ENCODE peak calls at places on chromosomes 13 and 19, in four cellular contexts. R is lung, F is epithelial cell of proximal tubule, M is lower leg skin. O is an unnamed sample.

GRCh38 chr13:106597190-106597589 is 29.3 kb upstream of the ARGLU1 start:
- DNase-seq in R (no peak), F (no peak), M (no peak), O (no peak)

GRCh38 chr13:38905081-38905480 is 85.5 kb downstream of the STOML3 start:
- DNase-seq in R (no peak), M (no peak), F (no peak), O (no peak)

GRCh38 chr19:22526661-22527272 is 104.6 kb upstream of the ZNF98 start:
- DNase-seq in R (no peak), M (no peak), F (no peak), O (no peak)

GRCh38 chr13:106155411-106155810 is 380.1 kb downstream of the EFNB2 start:
- DNase-seq in F (peak), M (no peak), R (no peak), O (no peak)

GRCh38 chr13:110524484-110525254 is 36.9 kb downstream of the RAB20 start:
- DNase-seq in F (no peak), M (no peak), R (no peak), O (no peak)

GRCh38 chr13:110696776-110697175 is 9.1 kb downstream of the CARS2 start:
- DNase-seq in R (no peak), F (no peak), M (peak), O (no peak)

GRCh38 chr13:90547272-90547790 is 800.2 kb upstream of the MIR17HG start:
- DNase-seq in M (no peak), R (no peak), F (no peak), O (no peak)

GRCh38 chr13:51246005-51246404 is 23.8 kb downstream of the FAM124A start:
- DNase-seq in R (no peak), F (no peak), M (no peak), O (no peak)

GRCh38 chr19:2627319-2627829 is 75.1 kb downstream of the GNG7 start:
- DNase-seq in F (peak), M (peak), R (peak), O (peak)

GRCh38 chr13:103066079-103066880 is at the start of gene SLC10A2:
- DNase-seq in F (peak), R (no peak), M (no peak), O (no peak)

GRCh38 chr19:51681286-51681956 is 11.7 kb upstream of the SPACA6 start:
- DNase-seq in R (peak), M (no peak), F (no peak), O (no peak)

GRCh38 chr19:41616785-41617621 is 9.9 kb downstream of the CEACAM4 start:
- DNase-seq in M (no peak), R (peak), F (no peak), O (no peak)

GRCh38 chr19:36009633-36010379 is 1.2 kb upstream of the SYNE4 start:
- DNase-seq in M (no peak), R (no peak), F (no peak), O (no peak)
- H3K4me3 ChIP-seq in M (no peak), R (no peak), F (peak), O (peak)

GRCh38 chr19:4589579-4590410 is 30.3 kb upstream of the SEMA6B start:
- DNase-seq in R (no peak), M (no peak), F (no peak), O (no peak)
- TF ChIP-seq CTCF in R (no peak), M (no peak), F (peak), O (peak)

GRCh38 chr13:80988752-80989151 is 647.8 kb upstream of the SPRY2 start:
- DNase-seq in R (no peak), F (no peak), M (no peak), O (no peak)

GRCh38 chr13:80989770-80990169 is 648.8 kb upstream of the SPRY2 start:
- DNase-seq in M (no peak), R (no peak), F (no peak), O (no peak)

DNA sequence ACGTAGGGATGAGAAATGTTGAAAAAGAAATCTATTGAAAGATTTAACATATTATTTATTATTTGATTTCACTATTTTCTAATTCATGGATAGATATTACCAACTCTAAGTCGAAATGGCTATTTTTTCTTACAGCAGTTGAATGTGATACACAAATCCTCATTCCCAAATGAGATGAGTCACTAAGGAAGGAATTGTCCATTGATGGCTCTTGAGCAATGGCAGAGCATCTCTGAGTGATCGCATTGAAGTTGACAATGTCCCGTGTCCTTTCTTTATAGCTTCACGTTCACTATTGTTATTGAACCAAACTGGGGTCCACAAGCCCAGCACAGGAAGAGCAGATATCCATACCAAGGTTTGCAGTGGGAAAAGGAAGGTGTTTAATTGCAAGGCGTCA is 648.3 kb upstream of the SPRY2 start:
- DNase-seq in M (no peak), F (no peak), R (no peak), O (no peak)
- H3K4me3 ChIP-seq in M (no peak), F (no peak), R (no peak), O (no peak)

DNA sequence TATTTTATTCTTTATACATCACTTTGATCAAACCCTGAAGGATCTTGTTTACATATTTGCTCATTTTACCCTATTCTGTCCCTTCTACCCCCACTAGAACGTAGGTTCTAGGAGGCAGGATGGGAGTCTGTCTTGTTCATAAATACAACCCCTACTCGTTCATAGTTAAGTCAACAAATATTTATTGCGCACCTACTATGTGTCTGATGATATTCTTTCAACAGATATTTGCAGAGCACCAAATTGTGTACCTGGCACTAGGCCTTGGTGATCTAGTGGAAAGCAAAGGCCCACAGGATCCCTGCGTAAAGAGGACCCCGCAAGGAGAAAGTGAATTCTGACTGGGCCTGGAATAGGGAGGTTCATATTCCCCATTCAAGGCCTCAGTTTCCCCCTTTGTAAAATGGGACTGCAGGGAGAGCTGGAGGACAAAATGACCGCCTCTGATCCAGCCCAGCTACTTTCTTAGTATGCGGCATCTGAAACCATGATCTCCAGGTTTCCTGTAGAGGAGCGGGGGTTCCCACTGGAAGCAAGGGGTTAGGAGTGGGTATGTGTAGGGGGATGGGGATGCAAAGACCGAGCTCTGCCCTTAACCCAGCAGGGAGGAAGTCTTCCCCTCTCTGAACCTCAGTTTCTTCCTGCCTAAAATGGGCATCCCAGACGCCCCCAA is 534 bp upstream of the GEMIN7 start:
- DNase-seq in R (no peak), M (no peak), F (no peak), O (no peak)
- TF ChIP-seq CTCF in R (no peak), M (no peak), F (no peak), O (no peak)

GRCh38 chr13:72868229-72868628 is 86.3 kb downstream of the PIBF1 start:
- DNase-seq in F (no peak), M (no peak), R (no peak), O (no peak)

GRCh38 chr13:72864142-72865035 is 82.5 kb downstream of the PIBF1 start:
- DNase-seq in R (no peak), M (no peak), F (no peak), O (no peak)
- H3K4me3 ChIP-seq in R (no peak), M (no peak), F (no peak), O (no peak)

DNA sequence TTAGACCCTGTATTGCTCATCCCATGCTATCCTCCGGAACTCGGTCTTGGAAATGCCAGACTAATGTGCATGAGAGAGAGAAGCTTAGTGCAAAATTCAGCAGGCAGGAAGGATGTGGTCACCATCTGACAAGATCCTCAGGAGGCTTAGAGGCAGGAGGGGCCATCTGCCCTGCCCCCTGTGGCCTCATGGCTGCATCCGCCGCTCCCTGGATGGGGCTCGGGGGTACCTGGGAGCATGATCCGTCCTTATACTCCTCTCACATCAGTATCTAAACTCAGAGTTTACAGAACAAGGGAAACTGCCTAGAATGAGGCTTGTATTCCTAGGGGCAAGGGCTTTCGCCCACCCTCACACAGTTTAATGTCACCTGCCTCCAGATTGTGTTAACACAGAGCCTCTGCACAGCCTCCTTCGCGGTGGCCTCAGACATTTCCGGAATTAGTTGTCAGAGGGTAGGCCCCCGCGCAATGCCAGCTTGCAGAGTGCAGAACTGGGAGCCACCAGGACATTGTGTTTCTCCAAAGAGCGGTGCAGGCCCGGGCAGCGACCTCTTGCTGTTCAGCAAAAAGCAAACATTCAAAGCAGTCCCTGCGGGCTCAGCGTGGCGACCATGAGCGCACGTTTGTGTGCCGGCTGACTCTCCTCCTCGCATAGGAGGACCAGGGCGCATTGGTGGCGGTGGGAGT is 39.2 kb downstream of the GPR12 start:
- DNase-seq in M (peak), R (no peak), F (no peak), O (no peak)
- TF ChIP-seq CTCF in M (no peak), R (no peak), F (no peak), O (no peak)

DNA sequence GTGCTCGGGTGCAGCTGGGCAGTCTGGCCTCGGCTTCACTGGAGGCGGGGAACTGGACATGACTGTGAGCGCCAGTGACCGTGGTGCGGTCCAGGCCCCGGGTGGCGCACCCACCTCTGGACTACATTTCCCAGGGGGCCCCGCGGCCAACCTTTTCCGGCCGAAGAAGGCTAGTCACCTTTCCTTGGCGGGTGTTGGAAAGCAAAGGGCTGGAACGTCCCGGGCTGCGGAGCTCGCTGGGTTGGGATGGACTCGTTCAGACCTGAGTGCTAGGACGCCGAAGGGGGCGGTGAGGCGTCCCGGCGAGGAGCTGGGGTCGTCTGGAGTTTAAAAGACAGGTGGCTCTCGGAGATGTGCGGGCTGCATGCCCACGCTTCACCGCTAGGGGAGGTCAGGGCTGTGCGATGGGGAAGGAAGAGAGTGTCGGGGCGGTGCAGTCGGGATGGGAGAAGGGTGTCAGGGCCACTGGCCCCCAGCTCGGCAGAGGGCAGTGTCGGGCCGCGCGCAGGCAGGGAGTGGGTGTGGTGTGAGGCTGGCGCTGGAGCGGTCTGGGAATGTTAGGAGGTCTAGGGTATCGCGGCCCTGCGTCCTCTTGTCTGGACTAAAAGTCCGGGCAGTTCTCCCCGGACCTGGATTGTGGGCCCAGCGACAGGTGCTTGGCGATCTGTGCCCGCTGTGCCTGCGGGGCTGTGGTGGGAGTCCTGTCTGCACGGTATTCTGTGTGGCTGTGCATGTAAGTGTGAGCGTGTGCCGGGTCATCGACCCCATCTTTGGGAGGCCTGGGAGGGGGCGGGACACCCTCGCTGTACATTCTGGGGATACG is 57.1 kb downstream of the ZNF568 start:
- DNase-seq in R (peak), M (peak), F (peak), O (peak)
- H3K4me3 ChIP-seq in R (peak), M (peak), F (peak), O (peak)

GRCh38 chr13:27869436-27870090 is 50.2 kb upstream of the PDX1 start:
- DNase-seq in F (no peak), M (no peak), R (no peak), O (no peak)
- TF ChIP-seq CTCF in F (no peak), M (no peak), R (no peak), O (no peak)

GRCh38 chr19:6482343-6482686 is 728 bp upstream of the DENND1C start:
- DNase-seq in M (no peak), R (no peak), F (no peak), O (no peak)
- H3K4me3 ChIP-seq in M (no peak), R (no peak), F (no peak), O (no peak)

DNA sequence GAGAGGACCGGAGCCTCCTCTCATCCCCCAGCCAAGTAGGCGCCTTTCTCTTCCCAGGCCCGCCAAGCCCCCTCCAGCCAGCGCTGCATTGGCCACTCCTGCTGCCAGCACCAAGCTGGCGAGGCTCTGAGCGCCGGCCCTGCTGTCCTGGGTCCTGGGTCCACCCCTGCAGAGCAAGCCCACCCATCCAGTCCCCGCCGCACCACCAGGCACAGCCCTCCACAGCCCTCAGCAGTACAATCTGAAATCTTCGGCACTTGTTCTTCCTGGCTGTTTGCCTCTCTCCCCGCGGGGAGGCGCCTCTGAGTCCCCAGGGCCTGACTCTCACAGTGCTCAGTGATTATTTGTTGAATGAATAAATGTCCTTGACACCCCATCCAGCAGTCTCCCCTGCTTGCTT is 236.4 kb upstream of the SGCG start:
- DNase-seq in M (no peak), R (no peak), F (no peak), O (no peak)
- TF ChIP-seq CTCF in M (no peak), R (no peak), F (no peak), O (no peak)

O was measured in retinal pigment epithelial cell.